ENCODE peak calls at places on chromosomes 13 and 19, in four cellular contexts. Q is aorta, O is DND-41, W is cardiac muscle cell. E is an unnamed sample.

GRCh38 chr13:105464249-105464648 is 1071.2 kb downstream of the EFNB2 start:
- DNase-seq in Q (no peak), O (no peak), W (no peak), E (no peak)

GRCh38 chr19:55640577-55641375 is at the start of gene ZNF580:
- DNase-seq in Q (peak), O (peak), W (peak), E (peak)

GRCh38 chr19:13022859-13023636 is 27.8 kb downstream of the NFIX start:
- DNase-seq in Q (peak), O (peak), W (no peak), E (peak)

GRCh38 chr13:26855921-26856320 is 95.3 kb upstream of the GPR12 start:
- DNase-seq in Q (no peak), O (no peak), W (no peak), E (no peak)

GRCh38 chr19:35266904-35267817 is 1.6 kb upstream of the USF2 start:
- DNase-seq in Q (peak), O (peak), W (no peak), E (peak)

GRCh38 chr19:17311455-17312248 is 2.3 kb downstream of the DDA1 start:
- DNase-seq in Q (no peak), O (no peak), W (no peak), E (no peak)

GRCh38 chr13:97179501-97179900 is 42.6 kb upstream of the MBNL2 start:
- DNase-seq in Q (no peak), O (no peak), W (no peak), E (no peak)

GRCh38 chr13:95862401-95862800 is 185.5 kb downstream of the DNAJC3 start:
- DNase-seq in Q (no peak), O (no peak), W (no peak), E (no peak)

GRCh38 chr13:111061338-111062045 is 53.6 kb upstream of the ARHGEF7 start:
- DNase-seq in Q (no peak), O (no peak), W (no peak), E (no peak)

GRCh38 chr19:45323671-45324081 is 1.0 kb upstream of the CKM start:
- DNase-seq in Q (no peak), O (no peak), W (peak), E (peak)

GRCh38 chr19:19132912-19133311 is 5.4 kb downstream of the TMEM161A start:
- DNase-seq in Q (no peak), O (no peak), W (no peak), E (no peak)

GRCh38 chr13:40275636-40276035 is 390.8 kb downstream of the FOXO1 start:
- DNase-seq in Q (no peak), O (no peak), W (no peak), E (no peak)

GRCh38 chr13:79786176-79786575 is 305.2 kb downstream of the NDFIP2 start:
- DNase-seq in Q (no peak), O (no peak), W (no peak), E (no peak)

GRCh38 chr19:15466851-15467733 is 2.7 kb upstream of the RASAL3 start:
- DNase-seq in Q (peak), O (peak), W (no peak), E (no peak)

GRCh38 chr13:102799544-102800144 is 725 bp downstream of the BIVM start:
- DNase-seq in Q (peak), O (no peak), W (peak), E (peak)

GRCh38 chr13:51257187-51257586 is 35.0 kb downstream of the FAM124A start:
- DNase-seq in Q (no peak), O (no peak), W (no peak), E (no peak)

GRCh38 chr19:516884-517424 is 9.7 kb downstream of the TPGS1 start:
- DNase-seq in Q (no peak), O (no peak), W (no peak), E (no peak)

GRCh38 chr13:107860284-107860683 is 355.1 kb downstream of the LIG4 start:
- DNase-seq in Q (no peak), O (no peak), W (no peak), E (no peak)

GRCh38 chr13:105465251-105465650 is 1070.2 kb downstream of the EFNB2 start:
- DNase-seq in Q (no peak), O (no peak), W (no peak), E (no peak)

GRCh38 chr13:111210488-111210887 is 95.4 kb downstream of the ARHGEF7 start:
- DNase-seq in Q (peak), O (no peak), W (no peak), E (peak)

GRCh38 chr13:110885966-110886365 is 28.9 kb downstream of the ANKRD10 start:
- DNase-seq in Q (no peak), O (no peak), W (no peak), E (no peak)

GRCh38 chr13:96499646-96500045 is 409.7 kb downstream of the HS6ST3 start:
- DNase-seq in Q (no peak), O (no peak), W (no peak), E (no peak)

GRCh38 chr13:109708014-109708617 is 78.3 kb downstream of the IRS2 start:
- DNase-seq in Q (no peak), O (peak), W (no peak), E (no peak)

GRCh38 chr13:35157143-35157755 is 215.2 kb downstream of the NBEA start:
- DNase-seq in Q (no peak), O (peak), W (peak), E (peak)

GRCh38 chr13:43686557-43686956 is 100.2 kb downstream of the ENOX1 start:
- DNase-seq in Q (no peak), O (no peak), W (no peak), E (peak)

DNA sequence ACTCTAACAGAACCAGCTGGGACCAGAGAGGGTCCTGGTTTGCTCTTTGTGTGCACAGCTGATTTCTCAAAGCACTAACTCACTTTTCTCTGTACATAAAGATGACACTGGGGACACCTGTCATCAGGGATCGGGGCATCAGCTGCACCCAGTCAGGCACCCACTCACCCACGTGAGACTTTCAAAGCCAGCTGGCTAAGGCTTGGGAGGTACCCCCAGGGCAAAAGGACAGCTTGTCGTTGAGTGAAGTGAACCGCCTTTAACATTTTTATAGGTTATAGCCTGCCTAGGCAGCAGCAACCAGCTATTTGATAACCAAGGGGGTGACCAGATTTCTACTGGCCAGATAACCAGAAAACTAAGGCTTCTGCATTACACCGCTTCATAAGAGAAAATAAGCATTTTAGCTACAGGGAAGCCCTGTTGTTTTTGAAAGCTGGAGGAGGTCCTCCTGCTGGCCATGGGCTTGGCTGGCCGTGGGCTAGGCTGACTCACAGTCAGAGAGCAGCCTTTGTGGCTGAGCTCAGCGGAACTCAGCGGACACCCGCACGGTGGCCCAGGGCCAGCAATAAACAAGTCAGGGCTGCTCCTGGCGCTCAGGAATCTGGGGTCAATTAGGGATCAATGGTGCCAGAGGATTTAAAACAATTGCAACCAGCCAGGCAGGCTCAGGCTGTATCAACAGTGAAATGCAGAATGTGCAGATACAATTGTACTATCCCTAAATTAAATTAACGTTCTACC is 57.1 kb downstream of the ALOX5AP start:
- DNase-seq in Q (peak), O (no peak), W (no peak), E (peak)
- H3K27ac ChIP-seq in Q (no peak), O (no peak), W (no peak), E (peak)

DNA sequence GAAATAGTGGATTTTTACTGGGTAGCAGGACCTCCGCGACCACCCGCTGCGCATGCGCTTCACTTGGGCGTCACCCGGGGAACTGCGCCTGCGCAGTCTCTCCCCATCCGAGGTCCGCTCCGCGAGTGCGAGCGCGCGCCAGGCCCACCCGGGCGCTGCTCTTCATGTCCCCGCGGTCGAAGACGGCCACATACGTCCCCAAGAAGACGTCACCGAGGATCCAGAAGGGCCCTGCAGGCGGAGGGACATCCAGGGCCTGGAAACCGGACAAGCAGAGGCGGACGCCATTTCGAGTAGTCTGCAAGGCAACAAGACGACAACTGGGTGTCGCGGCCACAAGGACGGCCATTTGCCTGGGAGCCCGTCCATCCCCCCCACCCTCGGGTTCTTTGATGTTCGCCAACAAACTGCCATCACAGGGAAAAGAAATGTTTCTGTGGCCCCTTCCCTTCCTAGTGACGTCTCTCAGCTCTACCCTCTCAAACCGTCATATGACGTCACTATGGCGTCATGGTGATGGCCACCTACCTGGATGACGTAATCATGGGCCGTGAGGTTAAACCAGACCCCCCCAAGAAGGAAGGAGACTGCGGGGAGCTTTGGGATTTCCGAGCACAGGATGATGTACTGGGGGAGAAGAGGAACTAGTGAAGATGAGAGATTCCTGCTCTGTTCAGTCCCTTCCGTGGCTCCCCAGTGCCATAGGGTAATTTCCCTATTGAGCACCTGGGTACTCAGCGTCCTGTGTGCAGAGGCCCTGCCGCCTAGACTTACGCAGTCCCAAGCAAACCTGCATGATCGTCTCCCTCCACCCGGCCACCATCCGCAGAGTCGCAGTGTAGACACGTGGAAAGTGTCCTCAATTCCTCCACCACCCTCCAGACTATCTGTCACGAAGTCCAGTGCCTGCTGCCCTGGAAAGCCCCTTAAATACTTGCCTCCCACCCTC is 6.7 kb downstream of the NAPSA start:
- DNase-seq in Q (peak), O (peak), W (no peak), E (peak)
- H3K27ac ChIP-seq in Q (no peak), O (no peak), W (no peak), E (no peak)

DNA sequence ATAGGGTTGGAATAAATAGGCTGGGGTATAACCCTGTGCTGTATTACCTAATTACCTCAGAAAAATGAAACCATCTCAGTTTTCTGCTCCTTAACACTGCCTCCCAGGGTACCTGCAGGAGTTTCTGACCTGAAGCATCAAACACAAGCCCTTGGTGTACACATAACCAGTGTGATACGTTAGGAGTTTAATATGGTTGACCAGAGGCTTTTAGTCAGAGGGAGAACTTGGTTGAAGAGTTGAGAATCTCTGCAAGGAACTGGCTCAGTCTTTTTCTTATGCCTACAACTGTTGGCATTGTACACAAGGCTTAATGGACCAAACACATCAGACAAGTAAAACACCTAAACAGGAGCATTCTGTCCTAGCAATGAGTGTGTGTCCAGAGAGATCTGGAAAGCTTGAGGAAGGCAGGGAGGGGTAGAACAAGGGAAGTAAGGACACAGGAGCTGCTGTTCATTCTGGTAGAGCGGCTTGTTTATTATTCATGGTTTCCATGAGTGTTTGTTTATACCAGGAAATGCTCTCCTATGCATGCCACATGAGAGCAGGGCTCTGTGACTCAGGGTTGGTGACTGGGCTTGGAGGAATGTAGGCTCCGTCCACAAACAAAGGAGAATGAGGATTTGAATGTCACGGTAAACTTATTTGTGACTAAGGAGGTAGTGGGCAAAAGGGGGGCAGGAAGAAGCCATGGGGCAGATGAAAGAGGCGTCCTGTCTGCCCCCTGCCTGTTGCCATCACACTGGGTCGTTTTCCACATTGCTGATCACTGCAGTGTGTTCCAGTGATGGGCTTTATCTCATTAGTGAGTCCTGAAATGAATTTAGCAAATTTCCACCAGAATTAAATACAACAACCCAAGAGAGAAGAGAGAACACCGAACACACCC is 11.9 kb upstream of the SPATA13 start:
- DNase-seq in Q (no peak), O (no peak), W (no peak), E (peak)
- H3K27ac ChIP-seq in Q (no peak), O (no peak), W (no peak), E (peak)

DNA sequence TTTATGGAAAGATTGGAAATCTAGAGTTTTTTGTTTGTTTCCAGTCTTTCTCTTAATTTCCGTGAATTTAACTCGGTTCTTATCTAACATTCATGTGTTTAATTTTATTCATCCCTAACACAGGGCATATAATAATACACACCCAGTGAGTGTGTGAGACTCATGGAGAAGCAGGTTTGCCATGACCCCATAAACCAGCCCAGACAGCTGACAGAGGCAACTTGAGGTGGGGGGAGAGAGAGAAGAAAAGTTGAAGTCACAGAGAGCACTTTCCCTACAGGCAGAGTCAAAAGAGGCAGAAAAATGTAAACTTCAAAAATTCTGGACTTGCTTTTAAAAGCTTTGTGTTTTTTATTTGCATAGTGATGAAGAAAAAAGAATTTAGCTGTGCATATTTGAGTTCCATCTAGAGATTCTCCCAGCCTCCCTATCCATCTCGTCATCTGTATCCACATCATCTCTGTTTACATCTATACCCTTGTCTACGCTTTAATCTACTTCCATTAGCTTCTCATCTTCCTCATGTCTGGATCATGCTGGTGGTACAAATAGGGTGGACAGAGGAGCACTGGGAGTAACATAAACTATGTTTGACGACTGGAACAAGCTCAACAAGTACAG is 60.2 kb downstream of the THSD1 start:
- DNase-seq in Q (no peak), O (no peak), W (no peak), E (no peak)
- H3K27ac ChIP-seq in Q (no peak), O (no peak), W (no peak), E (no peak)

DNA sequence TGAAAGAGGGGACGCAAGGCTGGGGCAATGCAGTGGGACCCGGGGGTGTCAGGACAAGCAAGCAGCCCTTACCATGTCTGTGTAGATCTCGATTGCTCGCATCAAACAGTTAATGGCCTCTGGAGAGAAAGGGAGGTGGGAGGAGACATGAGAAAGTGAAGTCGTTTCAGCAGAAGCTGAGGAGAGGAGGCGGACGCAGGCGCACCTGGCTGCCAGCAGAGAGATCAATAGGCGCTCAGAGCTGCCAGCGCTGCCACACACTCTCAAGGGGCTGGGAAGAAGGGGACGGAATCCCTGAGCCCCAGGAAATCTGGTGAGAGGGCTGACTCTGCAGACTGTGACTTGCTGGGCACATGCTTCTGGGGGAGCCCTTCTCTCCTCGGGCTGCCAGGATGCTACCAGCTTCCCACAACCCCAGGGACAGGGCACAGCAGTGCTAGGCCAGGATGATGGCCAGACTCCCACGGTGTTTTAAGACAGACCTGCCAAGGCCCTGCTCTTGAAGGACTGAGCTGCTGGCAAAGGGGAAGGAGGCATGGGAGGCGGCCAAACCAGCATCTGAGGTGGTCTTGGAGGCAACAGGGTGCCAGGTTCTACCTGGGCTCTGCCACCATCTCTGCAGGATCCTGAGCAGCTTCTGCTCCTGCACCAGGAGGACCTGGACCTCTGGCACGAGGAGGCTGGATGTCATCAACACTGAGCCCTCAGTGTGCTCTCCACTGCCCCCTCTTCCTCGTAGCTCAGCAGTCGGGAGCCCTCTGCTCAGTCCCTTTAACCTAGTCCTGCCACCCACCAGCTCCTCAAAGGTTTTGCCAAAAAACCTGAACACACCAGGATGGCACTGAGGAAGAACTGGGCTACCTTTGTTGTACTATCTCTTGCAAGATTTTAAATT is 11.7 kb upstream of the KPTN start:
- DNase-seq in Q (no peak), O (no peak), W (no peak), E (no peak)
- H3K27ac ChIP-seq in Q (no peak), O (no peak), W (no peak), E (no peak)

DNA sequence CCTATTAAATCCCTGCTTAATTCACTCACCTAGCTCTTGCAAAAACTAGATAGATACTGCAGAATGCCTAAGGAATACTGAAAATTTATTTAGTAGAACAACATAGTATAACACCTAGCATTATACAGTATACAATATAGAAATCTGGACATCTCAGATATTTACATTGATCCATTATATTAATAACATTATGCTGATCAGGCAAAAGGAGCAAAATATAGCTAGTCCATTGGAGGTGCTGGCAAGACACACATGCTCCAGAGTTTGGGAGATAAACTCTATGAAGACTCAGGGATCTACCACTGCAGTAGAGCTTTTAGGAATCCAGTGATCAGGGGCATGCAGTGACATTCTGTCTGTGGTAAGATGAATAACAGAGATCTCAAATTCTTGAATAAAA is 357.6 kb downstream of the TBC1D4 start:
- DNase-seq in Q (no peak), O (no peak), W (no peak), E (no peak)
- H3K27ac ChIP-seq in Q (no peak), O (no peak), W (no peak), E (no peak)

GRCh38 chr19:49880162-49880869 is 2.8 kb downstream of the TBC1D17 start:
- DNase-seq in Q (no peak), O (no peak), W (no peak), E (no peak)

GRCh38 chr19:49877020-49877878 is at the start of the genes AKT1S1 and TBC1D17:
- DNase-seq in Q (peak), O (peak), W (peak), E (peak)

GRCh38 chr19:49879243-49879960 is 1.9 kb downstream of the TBC1D17 start:
- DNase-seq in Q (no peak), O (no peak), W (no peak), E (no peak)

GRCh38 chr19:49877879-49878743 is 609 bp downstream of the TBC1D17 start:
- DNase-seq in Q (peak), O (peak), W (peak), E (peak)

GRCh38 chr19:49878744-49879070 is 1.2 kb downstream of the TBC1D17 start:
- DNase-seq in Q (no peak), O (no peak), W (no peak), E (no peak)
- H3K27ac ChIP-seq in Q (no peak), O (peak), W (no peak), E (no peak)

GRCh38 chr13:113155982-113156655 is 2.3 kb upstream of the PROZ start:
- DNase-seq in Q (no peak), O (no peak), W (no peak), E (no peak)

GRCh38 chr13:113151745-113152707 is 6.4 kb upstream of the PROZ start:
- DNase-seq in Q (no peak), O (no peak), W (no peak), E (no peak)

GRCh38 chr13:113152894-113153809 is 5.3 kb upstream of the PROZ start:
- DNase-seq in Q (no peak), O (peak), W (peak), E (peak)

GRCh38 chr13:113155201-113155600 is 3.2 kb upstream of the PROZ start:
- DNase-seq in Q (no peak), O (no peak), W (no peak), E (no peak)

GRCh38 chr13:113153810-113154748 is 4.4 kb upstream of the PROZ start:
- DNase-seq in Q (peak), O (peak), W (peak), E (peak)
- H3K27ac ChIP-seq in Q (no peak), O (peak), W (peak), E (peak)

E was measured in SJCRH30.